ENCODE peak calls at places on chromosomes 6 and 20, in five cellular contexts. S is H54, Z is fibroblast of mammary gland, D is amniotic epithelial cell, P is GF-D8. N is an unnamed sample.

GRCh38 chr6:17233531-17233930 is 47.6 kb upstream of the RBM24 start:
- DNase-seq in Z (peak; percentile 57), P (no peak), D (peak; percentile 25), S (peak; percentile 40), N (no peak)

GRCh38 chr6:116682334-116682712 is 1.3 kb downstream of the KPNA5 start:
- DNase-seq in D (peak; percentile 80), Z (peak; percentile 82), S (no peak), P (peak; percentile 44), N (peak; percentile 75)

GRCh38 chr6:70303034-70303525 is at the start of gene COL9A1:
- DNase-seq in P (no peak), D (no peak), Z (no peak), S (no peak), N (no peak)

GRCh38 chr6:107444277-107444676 is 15.1 kb downstream of the PDSS2 start:
- DNase-seq in P (no peak), D (no peak), Z (no peak), S (no peak), N (no peak)

GRCh38 chr6:17984822-17985660 is 2.4 kb downstream of the KIF13A start:
- DNase-seq in S (no peak), P (no peak), D (peak; percentile 46), Z (peak; percentile 38), N (no peak)

GRCh38 chr20:35226126-35226774 is at the start of gene MMP24:
- DNase-seq in D (no peak), P (no peak), S (no peak), Z (no peak), N (no peak)

GRCh38 chr6:137707590-137708360 is 159.3 kb upstream of the TNFAIP3 start:
- DNase-seq in S (no peak), P (peak; percentile 40), Z (peak; percentile 87), D (peak; percentile 91), N (peak; percentile 73)

GRCh38 chr6:82608777-82609176 is 245.2 kb downstream of the TPBG start:
- DNase-seq in D (no peak), S (no peak), P (no peak), Z (no peak), N (no peak)

GRCh38 chr20:31862506-31862905 is 7.8 kb downstream of the DUSP15 start:
- DNase-seq in P (no peak), D (no peak), S (no peak), Z (no peak), N (no peak)

GRCh38 chr6:133631421-133631820 is 257.5 kb upstream of the TCF21 start:
- DNase-seq in S (no peak), D (peak; percentile 57), Z (peak; percentile 49), P (no peak), N (no peak)

GRCh38 chr6:94464018-94464510 is 1044.7 kb upstream of the EPHA7 start:
- DNase-seq in D (no peak), P (no peak), Z (no peak), S (no peak), N (no peak)

GRCh38 chr20:34720266-34720665 is 16.1 kb downstream of the TP53INP2 start:
- DNase-seq in S (no peak), Z (peak; percentile 6), D (peak; percentile 34), P (no peak), N (no peak)

GRCh38 chr6:37906121-37906520 is 86.6 kb downstream of the ZFAND3 start:
- DNase-seq in D (peak; percentile 37), S (no peak), Z (no peak), P (no peak), N (no peak)

GRCh38 chr20:38725959-38726848 is 1.9 kb downstream of the SLC32A1 start:
- DNase-seq in Z (peak; percentile 37), P (no peak), D (no peak), S (no peak), N (no peak)

GRCh38 chr6:143223895-143224294 is 163.2 kb downstream of the AIG1 start:
- DNase-seq in P (no peak), Z (peak; percentile 63), S (no peak), D (no peak), N (no peak)

GRCh38 chr6:97697450-97697849 is 414.4 kb upstream of the MMS22L start:
- DNase-seq in S (peak; percentile 2), D (peak; percentile 46), P (no peak), Z (peak; percentile 14), N (no peak)

GRCh38 chr6:90025418-90026089 is 131.3 kb downstream of the GJA10 start:
- DNase-seq in S (no peak), D (peak; percentile 95), Z (peak; percentile 99), P (no peak), N (peak; percentile 30)

GRCh38 chr6:140437619-140438345 is 1063.3 kb upstream of the CITED2 start:
- DNase-seq in Z (no peak), P (no peak), D (no peak), S (no peak), N (no peak)

GRCh38 chr20:44151621-44152416 is 35.2 kb downstream of the JPH2 start:
- DNase-seq in D (no peak), P (no peak), S (no peak), Z (no peak), N (no peak)

GRCh38 chr6:125512621-125513020 is 210.9 kb upstream of the HDDC2 start:
- DNase-seq in D (no peak), P (no peak), Z (no peak), S (no peak), N (no peak)

GRCh38 chr6:155340464-155341129 is 26.3 kb upstream of the TFB1M start:
- DNase-seq in S (no peak), D (peak; percentile 67), Z (peak; percentile 79), P (no peak), N (peak; percentile 29)

GRCh38 chr6:25497383-25497782 is 154.6 kb upstream of the SCGN start:
- DNase-seq in P (no peak), D (no peak), S (no peak), Z (no peak), N (peak; percentile 11)

GRCh38 chr6:155221086-155221485 is 42.7 kb upstream of the CLDN20 start:
- DNase-seq in P (no peak), S (no peak), Z (no peak), D (no peak), N (no peak)

GRCh38 chr20:44414346-44414714 is 58.8 kb downstream of the HNF4A start:
- DNase-seq in P (no peak), S (no peak), Z (no peak), D (no peak), N (no peak)

GRCh38 chr6:138577151-138577915 is 78.0 kb upstream of the NHSL1 start:
- DNase-seq in P (no peak), Z (no peak), S (no peak), D (no peak), N (peak; percentile 59)

GRCh38 chr20:17904027-17904426 is 64.6 kb downstream of the SNX5 start:
- DNase-seq in D (no peak), S (no peak), P (no peak), Z (no peak), N (no peak)

GRCh38 chr20:50394569-50394968 is 115.6 kb upstream of the PTPN1 start:
- DNase-seq in Z (no peak), D (no peak), P (peak; percentile 58), S (no peak), N (peak; percentile 91)

GRCh38 chr20:32731882-32732266 is 11.4 kb downstream of the COMMD7 start:
- DNase-seq in S (no peak), Z (peak; percentile 58), P (peak; percentile 52), D (peak; percentile 63), N (peak; percentile 77)

GRCh38 chr6:135162678-135163439 is 18.2 kb upstream of the MYB start:
- DNase-seq in Z (peak; percentile 55), P (no peak), S (peak; percentile 35), D (peak; percentile 33), N (peak; percentile 13)

GRCh38 chr20:25247100-25247665 is 702 bp upstream of the PYGB start:
- DNase-seq in Z (peak; percentile 69), P (peak; percentile 4), S (no peak), D (peak; percentile 39), N (peak; percentile 34)

N was measured in MV-4-11.